ENCODE peak calls at places on chromosomes 1 and 21, in five cellular contexts. O is GM23338, T is prostate gland, Y is neural progenitor cell, Z is cardiac muscle cell. Q is an unnamed sample.

GRCh38 chr21:46221664-46222435 is 6.7 kb downstream of the LSS start:
- DNase-seq in O (no peak), T (no peak), Y (no peak), Z (no peak), Q (no peak)

GRCh38 chr1:14421977-14422609 is 176.4 kb upstream of the KAZN start:
- DNase-seq in O (no peak), T (no peak), Y (no peak), Z (no peak), Q (no peak)

GRCh38 chr21:39079617-39080016 is 103.6 kb downstream of the PSMG1 start:
- DNase-seq in O (no peak), T (no peak), Y (no peak), Z (peak), Q (no peak)

GRCh38 chr1:28509705-28510349 is 4.0 kb downstream of the RCC1 start:
- DNase-seq in O (no peak), T (no peak), Y (no peak), Z (peak), Q (no peak)

GRCh38 chr1:150925080-150925479 is 1.1 kb upstream of the SETDB1 start:
- DNase-seq in O (peak), T (no peak), Y (no peak), Z (peak), Q (peak)

GRCh38 chr1:20280399-20280798 is 10.3 kb upstream of the VWA5B1 start:
- DNase-seq in O (no peak), T (no peak), Y (no peak), Z (no peak), Q (no peak)

GRCh38 chr21:29316806-29317205 is 18.1 kb downstream of the BACH1 start:
- DNase-seq in O (no peak), T (no peak), Y (no peak), Z (no peak), Q (no peak)

GRCh38 chr1:234866007-234866866 is 256.3 kb upstream of the IRF2BP2 start:
- DNase-seq in O (no peak), T (no peak), Y (no peak), Z (peak), Q (no peak)

GRCh38 chr1:61192666-61193325 is 110.4 kb downstream of the NFIA start:
- DNase-seq in O (no peak), T (no peak), Y (no peak), Z (peak), Q (no peak)

GRCh38 chr1:27113861-27114260 is 41.1 kb downstream of the SLC9A1 start:
- DNase-seq in O (no peak), T (no peak), Y (no peak), Z (no peak), Q (no peak)

DNA sequence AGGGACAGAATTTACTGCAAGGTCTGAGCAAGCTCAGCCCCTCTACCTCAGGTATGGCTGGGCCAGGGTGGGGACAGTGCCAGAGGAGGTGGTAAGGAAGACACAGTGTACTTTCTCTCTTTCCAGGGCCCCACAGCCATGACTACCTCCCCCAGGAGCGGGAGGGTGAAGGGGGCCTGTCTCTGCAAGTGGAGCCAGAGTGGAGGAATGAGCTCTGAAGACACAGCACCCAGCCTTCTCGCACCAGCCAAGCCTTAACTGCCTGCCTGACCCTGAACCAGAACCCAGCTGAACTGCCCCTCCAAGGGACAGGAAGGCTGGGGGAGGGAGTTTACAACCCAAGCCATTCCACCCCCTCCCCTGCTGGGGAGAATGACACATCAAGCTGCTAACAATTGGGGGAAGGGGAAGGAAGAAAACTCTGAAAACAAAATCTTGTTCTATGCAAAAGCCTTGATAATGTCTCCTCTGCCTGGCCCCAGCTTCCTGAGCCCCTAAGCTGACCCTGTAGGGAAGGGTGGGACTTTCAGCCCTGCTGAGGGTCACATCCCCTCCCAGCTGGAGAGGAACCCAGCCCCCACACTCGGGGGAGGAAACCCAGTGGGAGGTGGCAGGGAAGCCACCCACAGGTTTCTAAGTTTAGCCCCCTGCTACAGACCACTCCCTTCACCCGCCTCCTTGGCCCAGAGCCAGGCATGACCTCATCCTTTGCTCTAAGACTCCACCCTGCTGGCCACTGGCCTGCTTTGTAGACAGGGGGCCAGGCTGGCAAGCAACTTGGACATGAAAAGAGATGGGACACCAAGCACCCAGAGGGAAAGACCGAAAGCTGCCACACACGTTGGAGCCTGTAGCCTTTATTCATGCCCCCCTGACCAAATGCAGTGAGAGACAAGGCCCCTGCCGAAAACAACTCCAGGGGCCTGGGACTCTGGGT is 6.4 kb downstream of the RHOC start:
- DNase-seq in O (peak), T (peak), Y (no peak), Z (peak), Q (peak)
- H3K4me3 ChIP-seq in O (peak), T (no peak), Y (no peak), Z (no peak), Q (no peak)

GRCh38 chr1:52634111-52634510 is 1.1 kb downstream of the SHISAL2A start:
- DNase-seq in O (no peak), T (no peak), Y (no peak), Z (no peak), Q (no peak)

GRCh38 chr1:52633291-52633754 is 355 bp downstream of the SHISAL2A start:
- DNase-seq in O (peak), T (no peak), Y (peak), Z (peak), Q (no peak)

GRCh38 chr1:52632732-52633290 is at the start of gene SHISAL2A:
- DNase-seq in O (peak), T (no peak), Y (peak), Z (peak), Q (no peak)

GRCh38 chr1:52629667-52630066 is 3.3 kb upstream of the SHISAL2A start:
- DNase-seq in O (no peak), T (no peak), Y (no peak), Z (no peak), Q (no peak)

DNA sequence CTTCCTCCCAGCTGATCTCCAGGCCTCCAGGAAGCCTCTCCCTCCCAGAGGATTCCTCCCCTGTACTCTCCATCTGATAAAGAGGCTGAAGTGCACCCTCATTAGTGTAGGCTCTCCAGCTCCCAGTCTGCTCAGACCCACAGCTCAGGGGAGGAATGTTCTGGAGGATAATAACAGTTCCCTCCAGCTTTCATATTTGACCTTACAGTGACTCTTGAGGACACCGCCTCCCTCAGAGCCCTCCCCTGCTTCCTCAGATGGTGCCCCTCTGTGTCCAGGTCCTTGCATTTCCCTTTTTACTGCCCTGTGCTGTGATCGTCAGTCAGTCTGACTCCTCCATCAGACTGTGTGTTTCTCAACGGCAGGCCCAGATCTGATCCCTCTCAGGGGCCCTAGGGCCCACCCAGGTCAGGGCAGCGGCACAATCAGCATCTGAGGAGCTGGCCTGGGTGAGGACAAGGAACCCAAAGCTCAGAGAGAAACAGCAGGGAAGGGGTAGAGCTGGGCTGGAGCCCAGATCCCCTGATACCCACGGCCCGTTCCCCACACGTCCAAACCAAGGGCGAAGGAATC is 1.1 kb upstream of the SHISAL2A start:
- DNase-seq in O (no peak), T (no peak), Y (no peak), Z (peak), Q (no peak)
- H3K4me3 ChIP-seq in O (no peak), T (no peak), Y (no peak), Z (no peak), Q (no peak)

GRCh38 chr1:41382531-41383090 is 21.4 kb downstream of the FOXO6 start:
- DNase-seq in O (peak), T (peak), Y (peak), Z (peak), Q (no peak)

GRCh38 chr1:41381691-41382530 is 20.7 kb downstream of the FOXO6 start:
- DNase-seq in O (peak), T (no peak), Y (peak), Z (peak), Q (no peak)

GRCh38 chr1:41380979-41381690 is 19.9 kb downstream of the FOXO6 start:
- DNase-seq in O (no peak), T (no peak), Y (peak), Z (peak), Q (peak)

GRCh38 chr1:41384579-41384978 is 23.3 kb downstream of the FOXO6 start:
- DNase-seq in O (no peak), T (no peak), Y (no peak), Z (no peak), Q (no peak)

DNA sequence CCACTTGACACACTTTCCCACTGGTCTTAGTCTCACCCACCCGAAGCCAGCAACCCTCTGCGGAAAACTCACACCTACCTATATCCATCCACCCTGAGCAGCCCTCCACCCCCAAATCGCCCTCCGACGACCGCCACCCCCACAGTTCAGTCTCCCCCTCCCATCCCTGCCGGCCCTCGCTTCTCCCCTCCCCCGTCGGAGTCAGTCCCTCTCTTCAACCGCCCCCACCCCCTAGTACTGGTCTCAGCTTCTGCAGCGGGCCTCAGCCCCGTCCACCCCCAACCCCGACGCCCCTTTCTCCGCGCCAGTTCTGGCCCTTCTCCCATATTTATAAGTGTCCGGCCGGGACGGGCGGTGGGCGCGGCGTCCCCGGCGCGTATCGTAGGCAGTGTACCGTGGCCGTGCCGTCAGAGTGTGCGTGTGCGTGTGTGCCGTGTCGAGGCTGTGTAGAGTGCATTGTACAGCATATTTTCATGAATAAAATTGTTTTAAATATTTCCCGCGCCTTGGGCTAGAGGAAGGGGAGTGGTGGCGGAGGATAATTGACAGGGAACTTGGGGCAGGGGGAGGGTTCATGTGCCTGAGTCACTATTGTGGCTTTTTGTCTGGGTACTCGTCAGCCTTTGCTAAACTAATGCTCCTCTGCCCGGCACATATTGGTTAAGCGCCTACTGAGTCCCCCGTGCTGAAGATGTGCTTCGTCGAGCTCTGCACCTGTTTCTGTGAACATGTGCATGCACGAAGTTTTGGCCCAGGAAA is 22.0 kb downstream of the FOXO6 start:
- DNase-seq in O (peak), T (no peak), Y (peak), Z (peak), Q (no peak)
- H3K4me3 ChIP-seq in O (peak), T (peak), Y (peak), Z (no peak), Q (no peak)

DNA sequence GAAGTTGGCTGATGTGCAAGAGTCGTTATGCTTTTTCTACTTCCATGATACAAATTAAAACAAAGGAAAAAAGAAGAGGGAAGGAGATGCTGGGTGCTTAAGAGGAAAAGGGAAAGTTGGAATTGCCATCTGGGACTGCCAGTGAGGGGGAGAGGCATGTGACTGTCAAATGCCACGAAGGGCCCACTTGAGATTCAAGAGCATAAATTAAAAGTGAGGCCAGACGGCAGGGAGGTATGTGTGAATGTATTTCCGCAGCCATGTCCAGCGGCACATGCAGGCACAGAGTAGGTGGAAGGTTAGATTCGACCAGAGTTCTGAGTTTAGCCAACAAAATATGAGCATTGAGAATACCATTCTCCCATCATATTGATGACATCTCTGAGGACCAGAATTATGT is 32.0 kb downstream of the NFASC start:
- DNase-seq in O (no peak), T (no peak), Y (no peak), Z (no peak), Q (no peak)
- H3K4me3 ChIP-seq in O (no peak), T (no peak), Y (no peak), Z (no peak), Q (no peak)

GRCh38 chr1:23615852-23616251 is 56.6 kb upstream of the ID3 start:
- DNase-seq in O (no peak), T (no peak), Y (no peak), Z (no peak), Q (no peak)

GRCh38 chr1:23614128-23614660 is 54.9 kb upstream of the ID3 start:
- DNase-seq in O (no peak), T (no peak), Y (no peak), Z (no peak), Q (no peak)

GRCh38 chr1:23617019-23617418 is 57.7 kb upstream of the ID3 start:
- DNase-seq in O (no peak), T (no peak), Y (no peak), Z (no peak), Q (no peak)

GRCh38 chr1:23615423-23615822 is 56.1 kb upstream of the ID3 start:
- DNase-seq in O (no peak), T (no peak), Y (no peak), Z (no peak), Q (no peak)

DNA sequence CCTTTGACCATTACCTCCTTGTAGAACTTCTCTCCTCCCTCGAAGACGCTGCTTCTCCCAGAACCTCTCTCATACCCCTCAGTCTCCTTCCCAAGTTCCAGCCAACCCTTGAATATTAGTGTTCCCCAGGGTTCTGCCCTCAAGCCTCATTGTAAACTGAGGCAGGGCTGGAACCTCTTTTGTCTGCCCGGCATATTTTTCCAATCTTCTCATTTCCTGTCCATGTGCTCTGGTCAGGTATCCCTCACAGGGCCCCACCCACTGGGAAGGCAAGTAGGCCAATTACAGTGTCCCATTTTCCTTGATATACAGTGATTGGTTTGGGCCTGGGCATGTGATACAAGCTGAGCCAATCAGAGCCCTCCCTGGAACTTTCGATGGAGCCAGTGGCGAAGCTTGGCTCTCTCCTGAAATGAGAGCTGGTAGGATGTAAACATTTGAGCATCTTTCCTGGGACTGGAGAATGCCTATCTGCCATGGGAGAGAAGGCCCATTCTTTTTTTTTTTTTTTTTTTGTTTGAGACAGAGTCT is 57.1 kb upstream of the ID3 start:
- DNase-seq in O (peak), T (no peak), Y (no peak), Z (no peak), Q (peak)
- H3K4me3 ChIP-seq in O (no peak), T (no peak), Y (no peak), Z (no peak), Q (no peak)

GRCh38 chr1:209427277-209427676 is 156.2 kb upstream of the CAMK1G start:
- DNase-seq in O (no peak), T (no peak), Y (no peak), Z (no peak), Q (no peak)
- H3K4me3 ChIP-seq in O (no peak), T (no peak), Y (no peak), Z (no peak), Q (no peak)

DNA sequence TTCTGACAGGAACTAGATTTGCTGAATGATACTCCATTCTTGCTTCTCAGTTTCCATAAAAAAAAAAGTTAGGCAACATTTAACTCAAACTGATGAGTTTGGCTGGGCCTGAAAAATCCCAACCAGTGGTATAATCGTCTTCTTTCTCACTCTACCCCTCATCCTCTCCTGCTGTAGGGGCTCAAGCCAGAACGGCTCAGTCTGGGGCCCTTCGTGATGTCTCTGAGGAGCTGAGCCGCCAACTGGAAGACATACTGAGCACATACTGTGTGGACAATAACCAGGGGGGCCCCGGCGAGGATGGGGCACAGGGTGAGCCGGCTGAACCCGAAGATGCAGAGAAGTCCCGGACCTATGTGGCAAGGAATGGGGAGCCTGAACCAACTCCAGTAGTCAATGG is 1.6 kb downstream of the TXLNA start:
- DNase-seq in O (no peak), T (no peak), Y (no peak), Z (no peak), Q (no peak)
- H3K4me3 ChIP-seq in O (peak), T (no peak), Y (peak), Z (peak), Q (peak)

DNA sequence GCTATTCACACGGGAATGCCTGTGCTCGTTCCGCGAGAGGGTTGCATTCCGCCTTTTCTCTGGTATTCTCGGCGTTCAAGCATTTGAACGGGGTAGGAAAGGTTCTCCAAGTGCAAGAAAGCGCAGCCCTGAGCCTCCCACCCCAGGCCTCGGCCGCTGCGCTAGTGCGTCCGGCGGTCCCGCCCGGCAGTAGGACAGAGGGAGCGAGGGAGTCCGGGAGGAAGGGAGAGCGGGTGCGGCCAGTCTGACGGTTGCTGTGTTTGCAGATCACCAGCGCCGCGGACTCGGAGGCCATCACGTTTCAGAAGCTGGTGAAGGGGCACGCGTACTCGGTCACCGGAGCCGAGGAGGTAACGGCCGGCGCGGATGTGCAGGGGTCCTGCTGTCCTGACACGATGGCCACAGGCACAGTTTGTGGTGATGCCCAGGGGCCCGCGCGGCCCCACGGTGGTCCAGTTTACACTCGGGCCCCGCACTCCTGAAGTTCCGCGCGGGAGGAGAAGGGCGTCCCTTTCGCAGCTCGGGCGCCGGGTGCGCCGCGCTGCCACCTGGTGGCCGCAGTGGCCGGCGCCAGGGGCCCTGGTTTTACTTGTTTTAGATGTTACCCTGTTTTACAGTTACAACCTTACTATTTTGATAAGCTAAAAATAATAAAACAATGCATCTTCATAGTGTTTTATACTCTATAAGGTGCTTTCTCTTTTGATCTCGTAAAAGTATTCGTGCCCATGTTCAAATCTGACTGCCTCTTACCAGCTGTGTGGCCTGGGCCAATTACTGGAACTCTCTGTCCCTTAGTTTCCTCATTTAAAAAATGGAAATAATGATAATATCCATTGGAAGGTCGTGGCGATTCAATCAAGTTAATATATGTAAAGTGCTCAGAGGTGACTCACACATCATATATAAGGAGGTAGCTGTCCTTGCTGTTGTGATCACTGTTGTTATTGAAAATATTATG is 36.7 kb downstream of the CAPN2 start:
- DNase-seq in O (peak), T (peak), Y (peak), Z (peak), Q (no peak)
- H3K4me3 ChIP-seq in O (peak), T (peak), Y (peak), Z (peak), Q (no peak)

Q was measured in SJCRH30.